ENCODE peak calls at places on chromosomes 7 and 10, in six cellular contexts. E is upper lobe of left lung, G is suprapubic skin, J is tibial nerve, W is stomach, T is A549. D is an unnamed sample.

GRCh38 chr10:125742465-125742864 is 23.0 kb downstream of the EDRF1 start:
- DNase-seq in E (no peak), G (no peak), J (no peak), W (no peak), T (peak), D (no peak)

GRCh38 chr7:80427218-80427617 is 84.6 kb downstream of the GNAT3 start:
- DNase-seq in E (no peak), G (no peak), J (no peak), W (no peak), T (no peak), D (no peak)

GRCh38 chr10:21015838-21016237 is 118.7 kb upstream of the NEBL start:
- DNase-seq in E (no peak), G (no peak), J (no peak), W (no peak), T (no peak), D (no peak)

GRCh38 chr7:85488406-85488805 is 301.6 kb upstream of the SEMA3D start:
- DNase-seq in E (no peak), G (no peak), J (no peak), W (no peak), T (no peak), D (no peak)

GRCh38 chr7:43164757-43165156 is 52.3 kb downstream of the HECW1 start:
- DNase-seq in E (no peak), G (no peak), J (no peak), W (no peak), T (peak), D (no peak)

GRCh38 chr7:5334671-5335070 is 51.9 kb downstream of the SLC29A4 start:
- DNase-seq in E (no peak), G (no peak), J (no peak), W (no peak), T (no peak), D (no peak)

GRCh38 chr10:69633673-69634635 is 3.9 kb downstream of the FAM241B start:
- DNase-seq in E (no peak), G (peak), J (no peak), W (peak), T (no peak), D (no peak)

GRCh38 chr7:57425239-57425944 is 24.6 kb upstream of the ZNF716 start:
- DNase-seq in E (peak), G (no peak), J (no peak), W (no peak), T (no peak), D (no peak)

GRCh38 chr7:50779427-50779826 is 3.3 kb downstream of the GRB10 start:
- DNase-seq in E (no peak), G (no peak), J (no peak), W (no peak), T (no peak), D (no peak)

GRCh38 chr7:129332354-129333056 is 101.7 kb upstream of the STRIP2 start:
- DNase-seq in E (no peak), G (no peak), J (no peak), W (no peak), T (peak), D (no peak)

GRCh38 chr7:155953781-155954549 is 141.7 kb upstream of the SHH start:
- DNase-seq in E (no peak), G (no peak), J (no peak), W (peak), T (no peak), D (no peak)

GRCh38 chr7:100220833-100221718 is 1.3 kb downstream of the PVRIG start:
- DNase-seq in E (peak), G (no peak), J (no peak), W (peak), T (no peak), D (no peak)

GRCh38 chr10:116587878-116588590 is 2.7 kb upstream of the PNLIPRP1 start:
- DNase-seq in E (no peak), G (no peak), J (no peak), W (no peak), T (no peak), D (no peak)

GRCh38 chr10:128360783-128361182 is 234.6 kb upstream of the MKI67 start:
- DNase-seq in E (no peak), G (no peak), J (no peak), W (no peak), T (no peak), D (no peak)

GRCh38 chr7:84088669-84089278 is 105.8 kb downstream of the SEMA3A start:
- DNase-seq in E (no peak), G (no peak), J (no peak), W (no peak), T (no peak), D (no peak)

DNA sequence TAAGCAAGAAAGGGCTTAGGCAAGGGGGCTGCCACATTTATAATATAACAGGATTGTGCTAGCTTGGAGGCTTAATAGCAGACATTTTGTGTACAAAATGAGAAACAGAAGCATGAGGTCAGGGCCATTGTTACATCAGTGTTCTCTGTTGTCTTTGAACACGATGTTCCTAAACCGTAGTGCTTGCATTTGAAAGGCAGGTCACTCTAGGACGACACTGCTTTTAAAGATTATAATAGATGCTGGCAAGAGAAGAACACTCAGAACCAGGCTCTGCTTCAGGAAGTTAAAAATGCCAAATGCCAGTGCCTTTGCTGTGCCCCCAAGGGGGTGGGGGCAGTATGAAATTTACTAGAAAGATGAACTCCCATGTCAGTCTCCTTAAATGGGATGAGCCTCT is 91.1 kb downstream of the SORCS3 start:
- DNase-seq in E (no peak), G (no peak), J (peak), W (no peak), T (no peak), D (no peak)
- TF ChIP-seq EP300 in E (no peak), G (no peak), J (no peak), W (peak), T (no peak), D (no peak)

DNA sequence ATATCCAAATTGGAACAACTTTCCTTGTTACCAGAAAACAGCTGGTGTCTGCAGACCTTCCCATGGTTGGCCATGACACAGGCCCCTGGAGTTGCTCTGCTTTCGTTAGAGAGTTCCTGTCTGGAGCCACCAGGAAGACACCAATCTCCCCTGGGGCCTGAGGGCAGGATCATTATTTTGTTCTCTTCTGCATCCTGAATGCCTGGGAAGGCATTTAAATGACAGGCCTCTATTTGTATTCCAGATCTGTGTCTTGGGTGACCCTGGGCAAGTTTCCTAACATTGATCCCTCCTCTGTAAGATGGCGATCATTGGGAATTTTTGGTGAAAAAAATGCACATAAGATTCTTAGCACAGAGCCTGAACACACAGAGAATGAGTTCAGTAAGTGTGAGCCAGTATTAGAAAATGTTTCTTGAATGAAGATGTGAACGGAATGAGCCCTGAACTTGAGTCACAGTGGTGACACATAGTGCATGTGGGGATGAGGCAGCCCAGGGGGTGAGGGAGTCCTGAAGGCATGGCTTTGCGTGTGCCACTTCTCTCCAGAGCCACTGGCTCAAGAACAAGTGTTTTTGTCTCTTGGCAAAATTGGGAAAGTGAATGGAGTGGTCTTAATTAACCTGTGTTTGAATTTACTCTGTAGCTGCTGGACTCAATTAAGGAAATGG is 28.4 kb downstream of the BMPER start:
- DNase-seq in E (no peak), G (no peak), J (no peak), W (no peak), T (peak), D (no peak)
- TF ChIP-seq EP300 in E (no peak), G (no peak), J (no peak), W (no peak), T (no peak), D (no peak)

GRCh38 chr10:28973309-28973972 is 296.1 kb downstream of the BAMBI start:
- DNase-seq in E (no peak), G (no peak), J (no peak), W (no peak), T (no peak), D (no peak)
- TF ChIP-seq EP300 in E (no peak), G (no peak), J (no peak), W (no peak), T (no peak), D (no peak)

GRCh38 chr10:100969175-100970075 is at the start of gene SEMA4G:
- DNase-seq in E (peak), G (no peak), J (peak), W (peak), T (peak), D (peak)

GRCh38 chr10:100970076-100970913 is 991 bp downstream of the SEMA4G start:
- DNase-seq in E (peak), G (no peak), J (no peak), W (peak), T (peak), D (peak)

GRCh38 chr10:100972904-100973535 is 3.7 kb downstream of the SEMA4G start:
- DNase-seq in E (no peak), G (no peak), J (no peak), W (no peak), T (no peak), D (no peak)

GRCh38 chr10:100972115-100972903 is 3.0 kb downstream of the SEMA4G start:
- DNase-seq in E (no peak), G (no peak), J (no peak), W (no peak), T (no peak), D (no peak)

DNA sequence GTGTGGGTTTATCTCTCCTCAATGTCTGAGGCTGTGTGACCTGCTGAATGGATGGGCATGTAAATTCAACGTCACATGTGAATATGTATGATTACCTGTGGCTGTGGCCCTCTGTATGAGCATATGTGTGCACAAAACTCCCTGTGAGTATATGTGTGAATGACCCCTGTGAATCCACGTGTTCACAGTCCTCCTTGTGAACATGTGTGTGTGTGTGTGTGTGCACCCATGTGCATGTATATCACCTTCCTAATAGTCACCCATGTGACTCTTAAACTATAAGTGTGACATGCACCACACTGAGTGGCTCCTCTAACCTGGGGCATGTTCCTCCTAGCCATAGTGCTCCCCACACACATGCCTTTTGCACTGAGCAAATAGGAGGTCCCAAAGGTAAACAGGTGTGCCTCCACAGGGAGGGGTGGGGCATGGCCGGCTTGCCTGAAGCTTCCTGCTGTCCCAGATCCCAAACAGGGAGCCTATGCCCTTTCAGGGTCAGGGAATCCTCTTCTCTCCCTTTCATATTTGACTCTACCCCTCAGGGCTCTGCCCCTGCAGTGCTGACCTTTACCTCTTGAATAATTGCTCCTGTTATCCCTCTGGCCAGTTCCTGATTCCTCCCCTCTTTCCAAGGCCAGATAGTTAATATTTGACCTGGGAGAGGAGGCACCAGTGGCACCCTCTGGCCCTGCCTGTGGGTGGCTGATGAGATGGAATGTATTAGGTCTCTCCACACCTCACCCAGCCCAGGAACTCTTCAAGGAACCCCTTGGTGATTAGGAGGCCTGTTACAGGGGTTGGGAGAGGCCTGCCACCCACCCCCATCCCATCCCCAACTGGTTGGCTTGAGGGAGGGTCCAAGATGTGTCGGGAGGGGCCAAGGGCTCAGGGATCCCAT is 1.9 kb downstream of the SEMA4G start:
- DNase-seq in E (no peak), G (no peak), J (no peak), W (peak), T (peak), D (no peak)
- TF ChIP-seq EP300 in E (no peak), G (no peak), J (no peak), W (no peak), T (no peak), D (no peak)

GRCh38 chr7:31047282-31047681 is 4.8 kb upstream of the ADCYAP1R1 start:
- DNase-seq in E (no peak), G (no peak), J (no peak), W (no peak), T (no peak), D (no peak)
- TF ChIP-seq EP300 in E (no peak), G (no peak), J (no peak), W (no peak), T (no peak), D (no peak)

GRCh38 chr7:726854-727103 is 280 bp downstream of the DNAAF5 start:
- DNase-seq in E (no peak), G (no peak), J (no peak), W (no peak), T (no peak), D (no peak)
- TF ChIP-seq EP300 in E (no peak), G (no peak), J (no peak), W (no peak), T (no peak), D (no peak)

GRCh38 chr7:112133328-112133727 is 72.9 kb downstream of the DOCK4 start:
- DNase-seq in E (no peak), G (no peak), J (no peak), W (no peak), T (no peak), D (no peak)

GRCh38 chr7:112132123-112132694 is 74.0 kb downstream of the DOCK4 start:
- DNase-seq in E (no peak), G (no peak), J (no peak), W (no peak), T (no peak), D (no peak)

GRCh38 chr7:112134039-112134438 is 72.2 kb downstream of the DOCK4 start:
- DNase-seq in E (no peak), G (no peak), J (no peak), W (no peak), T (no peak), D (no peak)

GRCh38 chr7:112131016-112131415 is 75.2 kb downstream of the DOCK4 start:
- DNase-seq in E (no peak), G (no peak), J (no peak), W (no peak), T (no peak), D (no peak)

GRCh38 chr7:112129655-112130323 is 76.4 kb downstream of the DOCK4 start:
- DNase-seq in E (no peak), G (no peak), J (no peak), W (peak), T (no peak), D (no peak)
- TF ChIP-seq EP300 in E (no peak), G (no peak), J (no peak), W (no peak), T (no peak), D (no peak)

GRCh38 chr10:91887075-91887899 is 22.0 kb downstream of the FGFBP3 start:
- DNase-seq in E (peak), G (no peak), J (peak), W (no peak), T (peak), D (peak)
- TF ChIP-seq EP300 in E (no peak), G (no peak), J (no peak), W (no peak), T (no peak), D (no peak)

D was measured in ovary.